ENCODE peak calls at places on chromosomes 4 and X, in six cellular contexts. One of them, this sample, is unnamed.
A peak's percentile ranks its signal among the peaks of the same experiment; 100 is the strongest.

GRCh38 chr4:22356996-22357596 is 158.8 kb downstream of the ADGRA3 start:
- DNase-seq in pancreas: no peak
- DNase-seq in astrocyte: peak; percentile 13
- DNase-seq in H1: no peak
- DNase-seq in DND-41: no peak
- DNase-seq in fibroblast of lung: peak; percentile 29
- DNase-seq in this sample: peak; percentile 9

GRCh38 chr4:123783936-123784335 is 387.3 kb downstream of the SPRY1 start:
- DNase-seq in pancreas: no peak
- DNase-seq in astrocyte: peak; percentile 71
- DNase-seq in H1: no peak
- DNase-seq in DND-41: no peak
- DNase-seq in fibroblast of lung: peak; percentile 73
- DNase-seq in this sample: no peak

GRCh38 chr4:178953447-178954120 is 1511.3 kb upstream of the AGA start:
- DNase-seq in pancreas: no peak
- DNase-seq in astrocyte: no peak
- DNase-seq in H1: no peak
- DNase-seq in DND-41: no peak
- DNase-seq in fibroblast of lung: no peak
- DNase-seq in this sample: no peak

GRCh38 chr4:82425478-82425877 is 4.8 kb downstream of the HNRNPDL start:
- DNase-seq in pancreas: no peak
- DNase-seq in astrocyte: no peak
- DNase-seq in H1: no peak
- DNase-seq in DND-41: no peak
- DNase-seq in fibroblast of lung: no peak
- DNase-seq in this sample: no peak

GRCh38 chr4:26086621-26087068 is 172.6 kb downstream of the SMIM20 start:
- DNase-seq in pancreas: no peak
- DNase-seq in astrocyte: no peak
- DNase-seq in H1: no peak
- DNase-seq in DND-41: no peak
- DNase-seq in fibroblast of lung: no peak
- DNase-seq in this sample: no peak

GRCh38 chrX:24513416-24513815 is 48.3 kb downstream of the PDK3 start:
- DNase-seq in pancreas: no peak
- DNase-seq in astrocyte: no peak
- DNase-seq in H1: no peak
- DNase-seq in DND-41: no peak
- DNase-seq in fibroblast of lung: no peak
- DNase-seq in this sample: no peak

GRCh38 chr4:91502365-91502764 is 801.4 kb upstream of the GRID2 start:
- DNase-seq in pancreas: no peak
- DNase-seq in astrocyte: no peak
- DNase-seq in H1: no peak
- DNase-seq in DND-41: no peak
- DNase-seq in fibroblast of lung: peak; percentile 1
- DNase-seq in this sample: no peak

GRCh38 chrX:104430720-104431119 is 135.3 kb upstream of the IL1RAPL2 start:
- DNase-seq in pancreas: no peak
- DNase-seq in astrocyte: no peak
- DNase-seq in H1: no peak
- DNase-seq in DND-41: no peak
- DNase-seq in fibroblast of lung: no peak
- DNase-seq in this sample: no peak

GRCh38 chrX:48703642-48704481 is 7.3 kb downstream of the SUV39H1 start:
- DNase-seq in pancreas: no peak
- DNase-seq in astrocyte: no peak
- DNase-seq in H1: no peak
- DNase-seq in DND-41: no peak
- DNase-seq in fibroblast of lung: peak; percentile 25
- DNase-seq in this sample: no peak

GRCh38 chr4:9942921-9943600 is 78.2 kb downstream of the SLC2A9 start:
- DNase-seq in pancreas: no peak
- DNase-seq in astrocyte: no peak
- DNase-seq in H1: no peak
- DNase-seq in DND-41: no peak
- DNase-seq in fibroblast of lung: no peak
- DNase-seq in this sample: no peak

GRCh38 chr4:152304220-152304619 is 231.7 kb downstream of the FBXW7 start:
- DNase-seq in pancreas: no peak
- DNase-seq in astrocyte: peak; percentile 31
- DNase-seq in H1: no peak
- DNase-seq in DND-41: no peak
- DNase-seq in fibroblast of lung: peak; percentile 38
- DNase-seq in this sample: no peak

GRCh38 chr4:38565271-38566199 is 98.5 kb upstream of the KLF3 start:
- DNase-seq in pancreas: no peak
- DNase-seq in astrocyte: peak; percentile 78
- DNase-seq in H1: no peak
- DNase-seq in DND-41: no peak
- DNase-seq in fibroblast of lung: peak; percentile 84
- DNase-seq in this sample: peak; percentile 4

GRCh38 chr4:38563703-38564490 is 100.1 kb upstream of the KLF3 start:
- DNase-seq in pancreas: no peak
- DNase-seq in astrocyte: peak; percentile 13
- DNase-seq in H1: no peak
- DNase-seq in DND-41: no peak
- DNase-seq in fibroblast of lung: peak; percentile 23
- DNase-seq in this sample: no peak

GRCh38 chr4:38560763-38561558 is 103.0 kb upstream of the KLF3 start:
- DNase-seq in pancreas: no peak
- DNase-seq in astrocyte: no peak
- DNase-seq in H1: no peak
- DNase-seq in DND-41: no peak
- DNase-seq in fibroblast of lung: no peak
- DNase-seq in this sample: no peak

GRCh38 chr4:38560340-38560739 is 103.7 kb upstream of the KLF3 start:
- DNase-seq in pancreas: no peak
- DNase-seq in astrocyte: no peak
- DNase-seq in H1: no peak
- DNase-seq in DND-41: no peak
- DNase-seq in fibroblast of lung: no peak
- DNase-seq in this sample: no peak

GRCh38 chr4:38562751-38563198 is 101.2 kb upstream of the KLF3 start:
- DNase-seq in pancreas: no peak
- DNase-seq in astrocyte: peak; percentile 5
- DNase-seq in H1: no peak
- DNase-seq in DND-41: no peak
- DNase-seq in fibroblast of lung: no peak
- DNase-seq in this sample: no peak
- H3K27ac ChIP-seq in pancreas: no peak overlapping the region
- H3K27ac ChIP-seq in astrocyte: no peak overlapping the region
- H3K27ac ChIP-seq in H1: no peak overlapping the region
- H3K27ac ChIP-seq in DND-41: no peak overlapping the region
- H3K27ac ChIP-seq in fibroblast of lung: no peak overlapping the region
- H3K27ac ChIP-seq in this sample: no peak overlapping the region

GRCh38 chr4:95379633-95380032 is 169.1 kb downstream of the UNC5C start:
- DNase-seq in pancreas: no peak
- DNase-seq in astrocyte: no peak
- DNase-seq in H1: no peak
- DNase-seq in DND-41: no peak
- DNase-seq in fibroblast of lung: no peak
- DNase-seq in this sample: no peak
- TF ChIP-seq CTCF in pancreas: no peak
- TF ChIP-seq CTCF in astrocyte: no peak
- TF ChIP-seq CTCF in H1: no peak
- TF ChIP-seq CTCF in DND-41: no peak
- TF ChIP-seq CTCF in fibroblast of lung: no peak
- TF ChIP-seq CTCF in this sample: no peak

GRCh38 chrX:153828723-153829548 is 1.4 kb downstream of the PDZD4 start:
- DNase-seq in pancreas: no peak
- DNase-seq in astrocyte: no peak
- DNase-seq in H1: no peak
- DNase-seq in DND-41: no peak
- DNase-seq in fibroblast of lung: no peak
- DNase-seq in this sample: no peak
- H3K4me3 ChIP-seq in pancreas: peak overlapping the region; percentile 38
- H3K4me3 ChIP-seq in astrocyte: peak overlapping the region; percentile 17
- H3K4me3 ChIP-seq in H1: peak overlapping the region; percentile 78
- H3K4me3 ChIP-seq in DND-41: no peak overlapping the region
- H3K4me3 ChIP-seq in fibroblast of lung: no peak overlapping the region
- H3K4me3 ChIP-seq in this sample: no peak overlapping the region

DNA sequence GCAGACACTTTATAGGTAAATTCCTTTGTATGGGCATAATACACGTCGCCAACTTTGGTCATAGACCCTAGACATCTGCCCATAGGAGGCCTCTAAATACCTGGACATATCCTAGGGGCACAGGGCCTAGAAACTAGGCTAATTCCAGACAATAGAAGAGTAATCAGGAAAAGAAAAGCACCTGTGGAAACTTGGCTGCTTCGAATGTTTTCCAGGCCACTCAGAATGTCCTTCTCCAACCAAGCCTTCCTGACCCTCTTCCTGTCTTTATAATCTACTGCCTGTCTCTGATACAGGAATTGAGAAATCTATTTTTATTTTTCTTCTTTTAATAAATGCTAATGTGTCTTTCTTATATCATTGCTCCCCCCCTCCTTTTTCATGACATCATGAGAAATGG is 493.1 kb downstream of the IL15 start:
- DNase-seq in pancreas: no peak
- DNase-seq in astrocyte: no peak
- DNase-seq in H1: no peak
- DNase-seq in DND-41: no peak
- DNase-seq in fibroblast of lung: no peak
- DNase-seq in this sample: no peak
- H3K27ac ChIP-seq in pancreas: no peak overlapping the region
- H3K27ac ChIP-seq in astrocyte: no peak overlapping the region
- H3K27ac ChIP-seq in H1: no peak overlapping the region
- H3K27ac ChIP-seq in DND-41: no peak overlapping the region
- H3K27ac ChIP-seq in fibroblast of lung: no peak overlapping the region
- H3K27ac ChIP-seq in this sample: no peak overlapping the region

GRCh38 chrX:42678133-42678532 is 99.8 kb downstream of the PPP1R2C start:
- DNase-seq in pancreas: peak; percentile 23
- DNase-seq in astrocyte: no peak
- DNase-seq in H1: no peak
- DNase-seq in DND-41: no peak
- DNase-seq in fibroblast of lung: peak; percentile 6
- DNase-seq in this sample: peak; percentile 27
- TF ChIP-seq CTCF in pancreas: no peak
- TF ChIP-seq CTCF in astrocyte: no peak
- TF ChIP-seq CTCF in H1: no peak
- TF ChIP-seq CTCF in DND-41: peak; percentile 10
- TF ChIP-seq CTCF in fibroblast of lung: no peak
- TF ChIP-seq CTCF in this sample: no peak

GRCh38 chr4:174037049-174037448 is 246.4 kb downstream of the FBXO8 start:
- DNase-seq in pancreas: no peak
- DNase-seq in astrocyte: no peak
- DNase-seq in H1: no peak
- DNase-seq in DND-41: no peak
- DNase-seq in fibroblast of lung: no peak
- DNase-seq in this sample: no peak

GRCh38 chr4:174036111-174036510 is 247.4 kb downstream of the FBXO8 start:
- DNase-seq in pancreas: no peak
- DNase-seq in astrocyte: no peak
- DNase-seq in H1: no peak
- DNase-seq in DND-41: no peak
- DNase-seq in fibroblast of lung: no peak
- DNase-seq in this sample: no peak

GRCh38 chr4:174036563-174036962 is 246.9 kb downstream of the FBXO8 start:
- DNase-seq in pancreas: no peak
- DNase-seq in astrocyte: no peak
- DNase-seq in H1: no peak
- DNase-seq in DND-41: no peak
- DNase-seq in fibroblast of lung: no peak
- DNase-seq in this sample: no peak

GRCh38 chr4:174038481-174038880 is 245.0 kb downstream of the FBXO8 start:
- DNase-seq in pancreas: no peak
- DNase-seq in astrocyte: no peak
- DNase-seq in H1: no peak
- DNase-seq in DND-41: no peak
- DNase-seq in fibroblast of lung: no peak
- DNase-seq in this sample: no peak

DNA sequence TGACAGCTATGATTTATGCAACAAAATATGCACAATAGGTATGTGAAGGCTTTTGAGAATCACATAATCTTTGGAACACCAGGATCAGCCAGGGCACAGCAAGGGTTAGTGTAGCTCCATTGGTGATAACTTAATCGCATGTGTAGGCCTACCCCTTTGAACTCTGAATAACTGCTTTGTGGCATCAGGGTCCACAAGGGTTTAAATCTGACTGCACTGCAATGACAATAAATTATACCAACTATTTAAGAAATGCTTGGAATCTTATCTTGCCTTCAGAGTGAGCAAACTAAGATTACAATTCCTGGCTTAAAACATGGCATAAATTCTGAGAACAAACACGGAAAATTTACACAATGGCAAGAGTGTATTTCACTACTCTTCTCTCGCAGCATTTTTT is 245.8 kb downstream of the FBXO8 start:
- DNase-seq in pancreas: no peak
- DNase-seq in astrocyte: no peak
- DNase-seq in H1: no peak
- DNase-seq in DND-41: no peak
- DNase-seq in fibroblast of lung: no peak
- DNase-seq in this sample: no peak
- H3K4me3 ChIP-seq in pancreas: no peak overlapping the region
- H3K4me3 ChIP-seq in astrocyte: no peak overlapping the region
- H3K4me3 ChIP-seq in H1: no peak overlapping the region
- H3K4me3 ChIP-seq in DND-41: no peak overlapping the region
- H3K4me3 ChIP-seq in fibroblast of lung: no peak overlapping the region
- H3K4me3 ChIP-seq in this sample: no peak overlapping the region

DNA sequence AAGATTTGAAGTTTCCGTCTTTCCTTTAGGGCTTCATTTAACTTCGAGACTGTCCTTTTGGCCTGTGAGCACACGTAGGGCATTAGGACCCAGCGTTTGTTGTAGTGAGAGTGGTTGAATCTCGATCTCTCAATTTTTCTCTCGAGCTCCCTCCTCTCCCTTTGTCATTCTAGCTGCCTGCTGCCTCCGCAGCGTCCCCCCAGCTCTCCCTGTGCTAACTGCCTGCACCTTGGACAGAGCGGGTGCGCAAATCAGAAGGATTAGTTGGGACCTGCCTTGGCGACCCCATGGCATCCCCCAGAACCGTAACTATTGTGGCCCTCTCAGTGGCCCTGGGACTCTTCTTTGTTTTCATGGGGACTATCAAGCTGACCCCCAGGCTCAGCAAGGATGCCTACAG is at the start of gene TMEM35A:
- DNase-seq in pancreas: no peak
- DNase-seq in astrocyte: no peak
- DNase-seq in H1: no peak
- DNase-seq in DND-41: no peak
- DNase-seq in fibroblast of lung: peak; percentile 44
- DNase-seq in this sample: peak; percentile 7
- H3K27ac ChIP-seq in pancreas: no peak within 1 kb of the TSS
- H3K27ac ChIP-seq in astrocyte: no peak within 1 kb of the TSS
- H3K27ac ChIP-seq in H1: no peak within 1 kb of the TSS
- H3K27ac ChIP-seq in DND-41: no peak within 1 kb of the TSS
- H3K27ac ChIP-seq in fibroblast of lung: no peak within 1 kb of the TSS
- H3K27ac ChIP-seq in this sample: no peak within 1 kb of the TSS

GRCh38 chrX:39676434-39676833 is 421.3 kb downstream of the BCOR start:
- DNase-seq in pancreas: no peak
- DNase-seq in astrocyte: no peak
- DNase-seq in H1: no peak
- DNase-seq in DND-41: no peak
- DNase-seq in fibroblast of lung: no peak
- DNase-seq in this sample: no peak
- TF ChIP-seq CTCF in pancreas: no peak
- TF ChIP-seq CTCF in astrocyte: no peak
- TF ChIP-seq CTCF in H1: no peak
- TF ChIP-seq CTCF in DND-41: no peak
- TF ChIP-seq CTCF in fibroblast of lung: no peak
- TF ChIP-seq CTCF in this sample: no peak

GRCh38 chr4:6598127-6598526 is 23.1 kb downstream of the MAN2B2 start:
- DNase-seq in pancreas: no peak
- DNase-seq in astrocyte: no peak
- DNase-seq in H1: no peak
- DNase-seq in DND-41: no peak
- DNase-seq in fibroblast of lung: no peak
- DNase-seq in this sample: no peak
- H3K4me3 ChIP-seq in pancreas: no peak overlapping the region
- H3K4me3 ChIP-seq in astrocyte: no peak overlapping the region
- H3K4me3 ChIP-seq in H1: no peak overlapping the region
- H3K4me3 ChIP-seq in DND-41: no peak overlapping the region
- H3K4me3 ChIP-seq in fibroblast of lung: no peak overlapping the region
- H3K4me3 ChIP-seq in this sample: no peak overlapping the region